ENCODE peak calls at places on chromosomes 4 and X, in five cellular contexts. A is NCI-H1694 treated with DMSO at 0.1 percent for 48 hours; Q is AG08395; F is CD4-positive, alpha-beta memory T cell; K is Right ventricle myocardium superior. I is an unnamed sample.

GRCh38 chr4:88318751-88319350 is 34.5 kb upstream of the PPM1K start:
- DNase-seq in A (no peak), Q (no peak), F (no peak), K (no peak), I (peak; percentile 28)

GRCh38 chr4:157706134-157706533 is 466.7 kb downstream of the GASK1B start:
- DNase-seq in A (no peak), Q (no peak), F (no peak), K (no peak), I (no peak)

GRCh38 chr4:154741877-154742851 is 1.6 kb upstream of the LRAT start:
- DNase-seq in A (no peak), Q (no peak), F (no peak), K (no peak), I (no peak)

GRCh38 chrX:16649858-16650257 is at the start of gene S100G:
- DNase-seq in A (no peak), Q (no peak), F (no peak), K (no peak), I (no peak)

GRCh38 chr4:93897559-93897958 is 69.0 kb downstream of the ATOH1 start:
- DNase-seq in A (peak; percentile 4), Q (no peak), F (no peak), K (no peak), I (peak; percentile 4)

GRCh38 chr4:75179510-75179909 is 246.6 kb downstream of the PARM1 start:
- DNase-seq in A (no peak), Q (no peak), F (no peak), K (no peak), I (no peak)

GRCh38 chr4:31467781-31468180 is 747.6 kb downstream of the PCDH7 start:
- DNase-seq in A (no peak), Q (peak; percentile 2), F (no peak), K (no peak), I (peak; percentile 61)

GRCh38 chr4:53171797-53172196 is 194.1 kb downstream of the SCFD2 start:
- DNase-seq in A (no peak), Q (no peak), F (no peak), K (no peak), I (no peak)

GRCh38 chrX:34716322-34716721 is 59.2 kb upstream of the TMEM47 start:
- DNase-seq in A (no peak), Q (no peak), F (no peak), K (no peak), I (no peak)

GRCh38 chrX:13432776-13433605 is 113.1 kb upstream of the ATXN3L start:
- DNase-seq in A (no peak), Q (peak; percentile 61), F (no peak), K (no peak), I (peak; percentile 48)

GRCh38 chrX:50579955-50580354 is 109.3 kb upstream of the DGKK start:
- DNase-seq in A (peak; percentile 2), Q (peak; percentile 67), F (peak; percentile 20), K (no peak), I (peak; percentile 38)

GRCh38 chr4:156894234-156894633 is 77.4 kb downstream of the PDGFC start:
- DNase-seq in A (no peak), Q (no peak), F (no peak), K (no peak), I (no peak)

GRCh38 chr4:54637325-54637724 is 20.4 kb upstream of the KIT start:
- DNase-seq in A (no peak), Q (no peak), F (no peak), K (no peak), I (no peak)

GRCh38 chr4:34148322-34148908 is 2095.9 kb downstream of the ARAP2 start:
- DNase-seq in A (no peak), Q (no peak), F (no peak), K (no peak), I (peak; percentile 18)

GRCh38 chr4:111475001-111475400 is 670.3 kb upstream of the FAM241A start:
- DNase-seq in A (peak; percentile 10), Q (peak; percentile 14), F (no peak), K (no peak), I (peak; percentile 38)

GRCh38 chr4:87097075-87097474 is 123.3 kb downstream of the KLHL8 start:
- DNase-seq in A (no peak), Q (no peak), F (no peak), K (no peak), I (no peak)

GRCh38 chr4:88613417-88613875 is 21.2 kb downstream of the HERC3 start:
- DNase-seq in A (peak; percentile 58), Q (no peak), F (peak; percentile 84), K (no peak), I (peak; percentile 30)

GRCh38 chr4:79390890-79391289 is 17.1 kb downstream of the GK2 start:
- DNase-seq in A (no peak), Q (no peak), F (no peak), K (no peak), I (no peak)

GRCh38 chr4:114284629-114285028 is 305.2 kb upstream of the ARSJ start:
- DNase-seq in A (no peak), Q (no peak), F (no peak), K (no peak), I (no peak)

GRCh38 chrX:71100581-71101505 is 5.2 kb downstream of the FOXO4 start:
- DNase-seq in A (no peak), Q (no peak), F (no peak), K (no peak), I (no peak)

GRCh38 chr4:8188743-8189550 is 10.1 kb upstream of the SH3TC1 start:
- DNase-seq in A (peak; percentile 96), Q (no peak), F (no peak), K (peak; percentile 90), I (no peak)

GRCh38 chrX:19875051-19875432 is 12.4 kb downstream of the SH3KBP1 start:
- DNase-seq in A (no peak), Q (no peak), F (no peak), K (peak; percentile 29), I (peak; percentile 84)

GRCh38 chrX:9587551-9588096 is 122.8 kb downstream of the TBL1X start:
- DNase-seq in A (no peak), Q (no peak), F (no peak), K (no peak), I (no peak)

GRCh38 chrX:28625223-28625622 is 38.0 kb downstream of the IL1RAPL1 start:
- DNase-seq in A (no peak), Q (no peak), F (no peak), K (no peak), I (no peak)

GRCh38 chr4:84917087-84917821 is 49.2 kb downstream of the WDFY3 start:
- DNase-seq in A (no peak), Q (no peak), F (no peak), K (no peak), I (no peak)

GRCh38 chr4:73139991-73140390 is 70.5 kb upstream of the COX18 start:
- DNase-seq in A (no peak), Q (no peak), F (no peak), K (no peak), I (no peak)